ENCODE peak calls at places on chromosomes 12 and 14, in eight cellular contexts. G is cardiac muscle cell; U is fibroblast of lung; Y is lower leg skin; V is lung; A is HCT116; F is astrocyte of the cerebellum; B is effector memory CD4-positive, alpha-beta T cell. S is an unnamed sample.

GRCh38 chr12:3727877-3728632 is 24.9 kb downstream of the CRACR2A start:
- DNase-seq in B (peak), Y (no peak), U (peak), A (no peak), F (no peak), V (no peak), G (peak), S (peak)

GRCh38 chr12:106900554-106900953 is 55.2 kb upstream of the TMEM263 start:
- DNase-seq in G (no peak), F (no peak), V (no peak), B (no peak), U (no peak), A (no peak), Y (no peak), S (no peak)

GRCh38 chr14:101855958-101856357 is 94.4 kb downstream of the PPP2R5C start:
- DNase-seq in G (no peak), U (no peak), Y (no peak), A (no peak), F (no peak), V (no peak), B (no peak), S (no peak)

GRCh38 chr14:53957739-53958138 is 1.1 kb upstream of the BMP4 start:
- DNase-seq in V (no peak), U (no peak), Y (no peak), F (no peak), G (no peak), A (no peak), B (no peak), S (no peak)

GRCh38 chr12:68405292-68405900 is 73.2 kb upstream of the MDM1 start:
- DNase-seq in F (no peak), U (no peak), A (no peak), Y (no peak), B (no peak), V (no peak), G (peak), S (no peak)

GRCh38 chr14:70962935-70963334 is 55.7 kb downstream of the PCNX1 start:
- DNase-seq in G (no peak), U (no peak), F (no peak), B (no peak), V (no peak), A (no peak), Y (no peak), S (no peak)

GRCh38 chr12:122847921-122848421 is 12.7 kb downstream of the HIP1R start:
- DNase-seq in U (no peak), B (no peak), F (no peak), G (no peak), Y (no peak), A (no peak), V (no peak), S (no peak)

GRCh38 chr14:96284008-96284407 is 28.0 kb downstream of the BDKRB1 start:
- DNase-seq in F (no peak), Y (no peak), A (no peak), G (no peak), V (no peak), B (no peak), U (no peak), S (no peak)

GRCh38 chr12:113724703-113725556 is 241.2 kb downstream of the RBM19 start:
- DNase-seq in A (no peak), F (no peak), G (no peak), Y (no peak), B (no peak), U (no peak), V (no peak), S (peak)

GRCh38 chr14:87868920-87869319 is 124.1 kb downstream of the GALC start:
- DNase-seq in V (no peak), U (no peak), A (no peak), B (no peak), Y (no peak), F (no peak), G (no peak), S (no peak)

GRCh38 chr14:76666746-76667145 is 94.5 kb upstream of the VASH1 start:
- DNase-seq in A (no peak), U (no peak), G (no peak), V (no peak), Y (no peak), F (no peak), B (no peak), S (no peak)

GRCh38 chr14:96086032-96086431 is 46.9 kb downstream of the C14orf132 start:
- DNase-seq in F (no peak), A (no peak), V (no peak), Y (no peak), G (peak), B (no peak), U (peak), S (no peak)

GRCh38 chr14:95370076-95370475 is 50.4 kb upstream of the CLMN start:
- DNase-seq in B (no peak), A (no peak), G (no peak), U (no peak), V (no peak), F (no peak), Y (no peak), S (peak)

DNA sequence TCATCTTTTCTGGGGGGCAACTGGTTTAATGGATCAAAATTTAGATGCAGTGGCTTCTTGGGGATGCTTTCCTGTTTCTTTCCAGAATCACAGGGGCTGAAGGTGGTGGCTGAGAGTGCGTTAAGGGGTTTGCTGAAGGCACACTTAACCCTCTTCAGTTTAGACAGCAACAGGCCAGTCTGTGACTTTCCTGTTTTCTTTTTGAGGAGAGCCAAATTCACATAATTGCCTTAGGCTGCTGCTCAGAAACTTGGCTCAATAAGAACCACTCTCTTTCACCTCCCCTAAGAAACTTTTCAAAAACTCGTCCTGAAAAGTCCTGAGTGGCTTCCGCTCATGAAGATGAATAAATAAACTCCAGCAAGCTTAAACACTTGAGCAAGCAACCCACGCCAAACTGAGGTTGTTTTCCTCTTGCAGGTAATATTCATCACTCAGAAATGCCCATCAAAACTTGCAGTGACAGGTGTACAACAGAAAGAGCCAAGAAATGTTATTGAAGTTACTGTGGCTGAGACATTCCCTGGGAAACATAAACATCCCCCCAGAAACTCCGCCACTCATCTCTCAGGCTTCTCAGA is 510.4 kb downstream of the TMEM132D start:
- DNase-seq in F (no peak), B (no peak), U (peak), G (no peak), Y (no peak), V (peak), A (no peak), S (no peak)
- H3K4me3 ChIP-seq in F (no peak), B (no peak), U (no peak), G (no peak), Y (no peak), V (no peak), A (no peak), S (no peak)

GRCh38 chr12:50517456-50518048 is 12.8 kb downstream of the DIP2B start:
- DNase-seq in Y (no peak), G (peak), V (no peak), A (no peak), U (peak), F (no peak), B (no peak), S (no peak)
- H3K4me3 ChIP-seq in Y (no peak), G (no peak), V (no peak), A (no peak), U (peak), F (no peak), B (no peak), S (no peak)

GRCh38 chr14:65377576-65377975 is 35.0 kb upstream of the FUT8 start:
- DNase-seq in V (peak), G (peak), A (no peak), Y (no peak), U (no peak), F (no peak), B (no peak), S (peak)
- H3K4me3 ChIP-seq in V (no peak), G (no peak), A (no peak), Y (no peak), U (no peak), F (no peak), B (no peak), S (peak)

GRCh38 chr14:65170318-65170717 is 68.0 kb upstream of the MAX start:
- DNase-seq in U (no peak), Y (no peak), F (no peak), B (no peak), G (no peak), A (no peak), V (no peak), S (no peak)
- H3K4me3 ChIP-seq in U (peak), Y (no peak), F (no peak), B (peak), G (no peak), A (no peak), V (no peak), S (peak)

DNA sequence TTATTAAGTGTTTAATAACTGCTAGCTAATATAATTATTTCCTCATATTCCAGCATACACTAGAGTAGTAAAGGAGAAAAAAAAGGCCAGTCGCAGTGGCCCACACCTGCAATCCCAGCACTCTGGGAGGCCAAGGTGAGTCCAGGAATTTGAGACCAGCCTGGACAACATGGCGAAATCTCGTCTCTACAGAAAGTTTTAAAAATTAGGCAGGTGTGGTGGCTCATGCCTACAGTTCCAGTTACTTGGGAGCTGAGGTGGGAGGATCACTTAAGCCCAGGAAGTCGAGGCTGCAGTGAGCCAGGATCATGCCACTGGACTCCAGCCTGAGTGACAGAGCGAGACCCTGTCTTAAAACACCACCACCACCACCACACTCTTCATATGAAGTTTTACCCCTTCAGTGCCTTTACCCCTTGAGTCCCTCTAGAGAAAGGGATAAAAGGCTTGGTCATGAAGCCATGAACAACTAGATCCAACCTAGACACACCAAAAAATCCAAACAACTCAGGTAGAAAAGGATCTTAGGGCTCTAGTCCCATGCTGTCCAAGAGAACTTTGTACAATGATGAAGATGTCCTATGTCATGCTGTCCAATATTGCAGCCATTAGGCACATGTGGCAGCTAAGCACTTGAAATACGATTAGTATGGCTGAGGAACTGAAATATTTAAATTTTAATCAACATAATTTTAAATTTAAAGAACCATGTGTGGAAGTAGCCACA is 29.6 kb downstream of the ATXN2 start:
- DNase-seq in Y (no peak), G (no peak), V (no peak), A (no peak), B (no peak), U (no peak), F (no peak), S (no peak)
- H3K4me3 ChIP-seq in Y (no peak), G (no peak), V (no peak), A (peak), B (no peak), U (no peak), F (no peak), S (no peak)

GRCh38 chr12:85281947-85282312 is 1.9 kb downstream of the ALX1 start:
- DNase-seq in F (no peak), U (no peak), B (no peak), A (no peak), Y (no peak), V (no peak), G (no peak), S (no peak)
- H3K4me3 ChIP-seq in F (no peak), U (no peak), B (no peak), A (no peak), Y (no peak), V (no peak), G (peak), S (peak)

GRCh38 chr12:130992448-130992847 is 38.7 kb downstream of the ADGRD1 start:
- DNase-seq in G (no peak), U (no peak), A (no peak), F (no peak), B (no peak), Y (no peak), V (peak), S (no peak)
- H3K4me3 ChIP-seq in G (no peak), U (no peak), A (no peak), F (no peak), B (no peak), Y (no peak), V (no peak), S (no peak)

GRCh38 chr14:99656171-99656570 is 11.2 kb downstream of the HHIPL1 start:
- DNase-seq in V (no peak), G (no peak), U (no peak), F (no peak), B (no peak), Y (no peak), A (no peak), S (no peak)

GRCh38 chr14:99651953-99652746 is 7.2 kb downstream of the HHIPL1 start:
- DNase-seq in U (no peak), B (no peak), A (no peak), Y (no peak), G (no peak), V (no peak), F (no peak), S (no peak)

GRCh38 chr14:99655521-99655920 is 10.6 kb downstream of the HHIPL1 start:
- DNase-seq in B (no peak), A (no peak), G (peak), V (no peak), F (no peak), U (peak), Y (no peak), S (no peak)

GRCh38 chr14:99653618-99654017 is 8.7 kb downstream of the HHIPL1 start:
- DNase-seq in A (no peak), Y (no peak), U (no peak), F (no peak), V (no peak), G (no peak), B (no peak), S (no peak)

GRCh38 chr14:99654235-99655000 is 9.5 kb downstream of the HHIPL1 start:
- DNase-seq in G (peak), F (peak), A (no peak), U (peak), B (no peak), V (peak), Y (no peak), S (no peak)
- H3K4me3 ChIP-seq in G (no peak), F (no peak), A (no peak), U (no peak), B (no peak), V (no peak), Y (no peak), S (no peak)

DNA sequence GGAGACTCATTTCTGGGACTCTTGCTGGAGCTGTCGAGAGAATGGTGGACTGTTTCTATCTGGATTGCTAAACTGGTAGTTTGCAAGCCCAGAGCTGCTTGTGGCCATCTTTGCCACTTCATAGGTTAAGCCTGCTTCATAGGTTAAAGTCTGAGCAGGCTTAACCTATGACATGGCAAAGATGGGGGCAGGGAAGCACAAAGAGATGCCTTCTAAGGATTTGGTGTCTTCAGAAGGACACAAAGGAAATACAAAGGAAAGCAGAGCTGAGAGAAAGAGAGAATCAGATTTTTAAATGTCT is 78.4 kb upstream of the MAX start:
- DNase-seq in Y (no peak), U (no peak), V (no peak), A (no peak), G (no peak), B (no peak), F (no peak), S (no peak)
- H3K4me3 ChIP-seq in Y (no peak), U (no peak), V (no peak), A (no peak), G (no peak), B (no peak), F (no peak), S (no peak)

GRCh38 chr14:103880334-103880985 is 33.1 kb upstream of the PPP1R13B start:
- DNase-seq in F (peak), A (no peak), V (peak), U (peak), B (no peak), G (peak), Y (peak), S (no peak)
- H3K4me3 ChIP-seq in F (peak), A (peak), V (no peak), U (peak), B (peak), G (no peak), Y (no peak), S (peak)

S was measured in SK-N-MC.